ENCODE peak calls at places on chromosomes 7 and 10, in ten cellular contexts. F is nephron progenitor cell, T is tibial nerve, Y is Panc1, J is H9, A is PC-9, G is uterus, W is cardiac muscle cell, V is ascending aorta, M is neural progenitor cell. I is an unnamed sample.

GRCh38 chr7:153835104-153835503 is 217.1 kb upstream of the DPP6 start:
- DNase-seq in F (no peak), T (no peak), Y (no peak), J (no peak), A (no peak), G (no peak), W (no peak), V (no peak), M (no peak), I (no peak)

GRCh38 chr10:122475581-122475980 is 14.2 kb downstream of the HTRA1 start:
- DNase-seq in F (peak), T (no peak), Y (no peak), J (no peak), A (no peak), G (no peak), W (peak), V (no peak), M (peak), I (no peak)

GRCh38 chr10:86592413-86592812 is 61.9 kb upstream of the OPN4 start:
- DNase-seq in F (no peak), T (no peak), Y (no peak), J (peak), A (peak), G (no peak), W (peak), V (peak), M (peak), I (peak)

GRCh38 chr10:122495406-122496340 is 34.3 kb downstream of the HTRA1 start:
- DNase-seq in F (no peak), T (peak), Y (no peak), J (no peak), A (no peak), G (no peak), W (peak), V (peak), M (no peak), I (no peak)

GRCh38 chr7:77245015-77245755 is 45.6 kb upstream of the FGL2 start:
- DNase-seq in F (no peak), T (peak), Y (no peak), J (no peak), A (no peak), G (no peak), W (peak), V (no peak), M (no peak), I (no peak)

GRCh38 chr7:31000161-31000693 is 36.5 kb downstream of the GHRHR start:
- DNase-seq in F (no peak), T (no peak), Y (no peak), J (no peak), A (no peak), G (no peak), W (no peak), V (no peak), M (no peak), I (no peak)

GRCh38 chr7:156827587-156828203 is 65.3 kb downstream of the LMBR1 start:
- DNase-seq in F (no peak), T (no peak), Y (no peak), J (no peak), A (no peak), G (no peak), W (peak), V (no peak), M (peak), I (no peak)

GRCh38 chr10:94108200-94108599 is 114.5 kb downstream of the PLCE1 start:
- DNase-seq in F (no peak), T (no peak), Y (no peak), J (no peak), A (no peak), G (no peak), W (no peak), V (no peak), M (no peak), I (no peak)

GRCh38 chr7:130157700-130158099 is 47.5 kb downstream of the TMEM209 start:
- DNase-seq in F (no peak), T (no peak), Y (no peak), J (no peak), A (no peak), G (no peak), W (no peak), V (no peak), M (no peak), I (no peak)

GRCh38 chr7:107505997-107506682 is 36.3 kb downstream of the GPR22 start:
- DNase-seq in F (no peak), T (no peak), Y (no peak), J (no peak), A (peak), G (no peak), W (no peak), V (no peak), M (no peak), I (peak)

GRCh38 chr10:71241899-71242620 is 29.7 kb downstream of the UNC5B start:
- DNase-seq in F (no peak), T (no peak), Y (no peak), J (no peak), A (no peak), G (no peak), W (no peak), V (no peak), M (no peak), I (no peak)

GRCh38 chr10:102003541-102003940 is 52.4 kb downstream of the ARMH3 start:
- DNase-seq in F (no peak), T (no peak), Y (no peak), J (no peak), A (no peak), G (no peak), W (no peak), V (no peak), M (no peak), I (no peak)

GRCh38 chr10:44439436-44439835 is 54.5 kb upstream of the CXCL12 start:
- DNase-seq in F (no peak), T (no peak), Y (no peak), J (no peak), A (no peak), G (no peak), W (no peak), V (no peak), M (no peak), I (no peak)

GRCh38 chr7:6232534-6232933 is 39.9 kb downstream of the CYTH3 start:
- DNase-seq in F (no peak), T (no peak), Y (no peak), J (no peak), A (no peak), G (no peak), W (no peak), V (peak), M (no peak), I (peak)

GRCh38 chr7:158973440-158973839 is 117.1 kb downstream of the DYNC2I1 start:
- DNase-seq in F (peak), T (no peak), Y (no peak), J (peak), A (no peak), G (no peak), W (peak), V (no peak), M (peak), I (peak)

GRCh38 chr7:91357379-91357778 is 93.1 kb downstream of the FZD1 start:
- DNase-seq in F (no peak), T (no peak), Y (no peak), J (no peak), A (no peak), G (no peak), W (peak), V (no peak), M (no peak), I (no peak)

GRCh38 chr7:99002827-99003212 is 124.5 kb downstream of the TRRAP start:
- DNase-seq in F (no peak), T (no peak), Y (no peak), J (no peak), A (no peak), G (no peak), W (no peak), V (no peak), M (no peak), I (no peak)

GRCh38 chr10:132557696-132558515 is 20.3 kb downstream of the INPP5A start:
- DNase-seq in F (no peak), T (no peak), Y (no peak), J (no peak), A (no peak), G (no peak), W (no peak), V (no peak), M (no peak), I (no peak)

GRCh38 chr7:94540428-94540827 is 30.8 kb downstream of the CASD1 start:
- DNase-seq in F (no peak), T (no peak), Y (no peak), J (no peak), A (no peak), G (no peak), W (no peak), V (no peak), M (no peak), I (no peak)

GRCh38 chr7:90312745-90313144 is 8.4 kb downstream of the FAM237B start:
- DNase-seq in F (no peak), T (no peak), Y (no peak), J (no peak), A (no peak), G (no peak), W (no peak), V (no peak), M (peak), I (no peak)

GRCh38 chr7:108254259-108254658 is 124.1 kb upstream of the LAMB4 start:
- DNase-seq in F (no peak), T (no peak), Y (no peak), J (no peak), A (no peak), G (no peak), W (no peak), V (no peak), M (no peak), I (no peak)

GRCh38 chr7:1288390-1288995 is 55.8 kb downstream of the UNCX start:
- DNase-seq in F (no peak), T (no peak), Y (no peak), J (no peak), A (no peak), G (no peak), W (no peak), V (no peak), M (no peak), I (no peak)

GRCh38 chr10:14421941-14422340 is 91.2 kb upstream of the FRMD4A start:
- DNase-seq in F (no peak), T (no peak), Y (no peak), J (no peak), A (no peak), G (no peak), W (no peak), V (no peak), M (no peak), I (no peak)

GRCh38 chr10:15476337-15476736 is 105.2 kb upstream of the FAM171A1 start:
- DNase-seq in F (no peak), T (no peak), Y (no peak), J (no peak), A (no peak), G (no peak), W (no peak), V (no peak), M (no peak), I (no peak)

GRCh38 chr7:158863611-158864506 is 7.5 kb downstream of the DYNC2I1 start:
- DNase-seq in F (peak), T (peak), Y (no peak), J (no peak), A (peak), G (peak), W (peak), V (peak), M (peak), I (peak)

GRCh38 chr10:132693676-132694075 is 92.3 kb downstream of the NKX6-2 start:
- DNase-seq in F (no peak), T (no peak), Y (no peak), J (no peak), A (no peak), G (no peak), W (no peak), V (no peak), M (no peak), I (no peak)

GRCh38 chr7:66894463-66895080 is 26.5 kb upstream of the TMEM248 start:
- DNase-seq in F (peak), T (no peak), Y (no peak), J (peak), A (no peak), G (no peak), W (peak), V (no peak), M (peak), I (no peak)
- TF ChIP-seq CTCF in F (no peak), T (no peak), Y (peak), J (peak), A (no peak), G (no peak), W (no peak), V (no peak), M (peak), I (no peak)

GRCh38 chr10:124564881-124565280 is 103.3 kb downstream of the LHPP start:
- DNase-seq in F (no peak), T (no peak), Y (no peak), J (no peak), A (no peak), G (no peak), W (no peak), V (no peak), M (no peak), I (no peak)

GRCh38 chr10:124566222-124566888 is 104.7 kb downstream of the LHPP start:
- DNase-seq in F (no peak), T (no peak), Y (no peak), J (no peak), A (no peak), G (no peak), W (no peak), V (no peak), M (no peak), I (no peak)

GRCh38 chr10:124566981-124567835 is 105.6 kb downstream of the LHPP start:
- DNase-seq in F (no peak), T (no peak), Y (no peak), J (no peak), A (no peak), G (no peak), W (no peak), V (no peak), M (no peak), I (no peak)

GRCh38 chr10:124563320-124563719 is 101.7 kb downstream of the LHPP start:
- DNase-seq in F (no peak), T (no peak), Y (no peak), J (no peak), A (no peak), G (no peak), W (no peak), V (no peak), M (no peak), I (no peak)

DNA sequence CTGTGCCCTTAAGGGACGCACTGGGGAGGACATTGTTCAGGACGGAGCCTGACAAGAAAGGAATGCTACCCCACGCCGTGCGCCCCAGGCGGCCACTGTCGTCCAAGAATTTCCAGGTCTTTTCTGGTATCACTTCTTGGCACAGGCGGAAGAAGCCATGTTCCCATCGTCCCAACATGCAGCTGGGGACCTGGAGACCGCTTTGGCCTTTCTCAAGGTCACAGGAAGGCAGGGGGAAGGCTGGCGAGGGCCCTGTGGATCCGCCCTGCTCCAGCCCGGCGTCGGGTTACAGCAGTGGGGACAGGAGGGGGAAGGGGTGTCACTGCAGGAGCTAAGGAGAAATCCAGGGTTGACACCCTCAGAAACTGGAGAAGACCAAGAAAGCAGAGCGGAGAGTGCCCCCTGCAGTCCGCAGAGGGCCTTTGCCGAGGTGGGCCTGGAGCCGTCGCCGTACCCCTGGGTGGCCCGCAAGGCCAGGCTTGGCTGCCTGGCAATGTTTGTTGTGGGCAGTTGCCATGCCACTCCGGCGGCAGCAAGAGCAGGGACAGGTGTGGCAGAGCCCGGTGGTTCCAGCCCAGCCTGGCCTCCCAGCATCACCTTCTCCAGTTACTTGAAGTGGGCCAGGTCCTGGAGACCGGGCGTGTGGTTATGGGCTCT is 104.1 kb downstream of the LHPP start:
- DNase-seq in F (peak), T (no peak), Y (no peak), J (peak), A (peak), G (no peak), W (peak), V (no peak), M (peak), I (peak)
- TF ChIP-seq CTCF in F (peak), T (no peak), Y (no peak), J (peak), A (no peak), G (no peak), W (peak), V (peak), M (peak), I (peak)

GRCh38 chr10:116268976-116269375 is 4.0 kb downstream of the GFRA1 start:
- DNase-seq in F (no peak), T (no peak), Y (no peak), J (no peak), A (no peak), G (no peak), W (no peak), V (no peak), M (no peak), I (no peak)
- TF ChIP-seq CTCF in F (no peak), T (no peak), Y (peak), J (no peak), A (no peak), G (no peak), W (no peak), V (no peak), M (no peak), I (no peak)

DNA sequence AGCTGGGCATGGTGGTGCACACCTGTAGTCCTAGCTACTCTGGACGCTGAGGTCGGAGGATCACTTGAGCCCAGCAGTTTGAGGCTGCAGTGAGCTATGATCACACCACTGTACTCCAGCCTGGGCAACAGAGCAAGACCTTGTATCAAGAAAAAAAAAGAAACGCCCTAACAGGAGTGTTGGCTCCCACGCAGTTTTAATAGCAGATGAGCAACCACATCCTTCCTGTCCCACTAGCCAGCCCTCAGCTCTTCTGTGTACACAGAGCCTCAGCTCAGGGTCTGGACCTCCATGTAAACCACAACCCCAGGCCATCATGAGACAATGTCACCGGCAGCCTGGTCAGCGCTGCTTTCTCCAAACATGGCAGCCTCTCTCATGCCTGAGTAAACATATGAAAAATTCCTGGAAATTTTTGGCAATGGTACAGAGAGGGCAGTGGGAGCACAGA is 108.2 kb downstream of the PIP4K2A start:
- DNase-seq in F (no peak), T (peak), Y (no peak), J (no peak), A (no peak), G (no peak), W (no peak), V (peak), M (no peak), I (no peak)
- TF ChIP-seq CTCF in F (no peak), T (no peak), Y (no peak), J (no peak), A (no peak), G (no peak), W (no peak), V (no peak), M (no peak), I (no peak)

GRCh38 chr10:19168584-19168983 is 120.0 kb downstream of the MALRD1 start:
- DNase-seq in F (peak), T (no peak), Y (no peak), J (peak), A (no peak), G (no peak), W (peak), V (no peak), M (peak), I (no peak)
- TF ChIP-seq CTCF in F (peak), T (no peak), Y (peak), J (peak), A (no peak), G (no peak), W (no peak), V (no peak), M (peak), I (no peak)

DNA sequence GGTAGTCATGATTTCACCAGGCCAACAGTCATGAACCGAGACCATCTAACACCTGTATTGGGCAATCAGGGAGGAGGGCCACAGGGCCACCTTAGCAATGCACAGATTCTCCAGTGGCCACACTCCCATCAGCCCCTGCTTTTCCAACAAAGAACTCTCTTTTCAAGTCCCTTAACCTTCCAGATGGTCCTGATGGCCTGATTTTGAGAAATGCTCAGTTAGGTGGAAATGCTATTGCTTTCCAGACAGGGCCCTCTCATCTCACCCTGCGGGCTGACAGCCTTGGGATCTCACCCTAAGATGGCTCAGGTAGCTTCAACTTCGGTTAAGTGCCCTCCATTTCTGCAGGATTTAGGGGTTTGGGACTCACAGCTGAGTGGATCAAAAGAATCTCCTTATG is 131.9 kb upstream of the PRR15 start:
- DNase-seq in F (no peak), T (no peak), Y (no peak), J (no peak), A (no peak), G (no peak), W (no peak), V (no peak), M (no peak), I (no peak)
- TF ChIP-seq CTCF in F (no peak), T (no peak), Y (no peak), J (no peak), A (no peak), G (no peak), W (no peak), V (no peak), M (no peak), I (no peak)

GRCh38 chr10:25753776-25754175 is 180.3 kb upstream of the MYO3A start:
- DNase-seq in F (no peak), T (no peak), Y (no peak), J (no peak), A (no peak), G (no peak), W (no peak), V (no peak), M (no peak), I (no peak)

GRCh38 chr10:25758511-25758910 is 175.5 kb upstream of the MYO3A start:
- DNase-seq in F (no peak), T (no peak), Y (no peak), J (no peak), A (no peak), G (no peak), W (no peak), V (no peak), M (no peak), I (no peak)

GRCh38 chr10:25756784-25757183 is 177.2 kb upstream of the MYO3A start:
- DNase-seq in F (no peak), T (no peak), Y (no peak), J (no peak), A (no peak), G (no peak), W (no peak), V (no peak), M (no peak), I (no peak)

GRCh38 chr10:25761937-25762336 is 172.1 kb upstream of the MYO3A start:
- DNase-seq in F (no peak), T (no peak), Y (no peak), J (no peak), A (no peak), G (no peak), W (no peak), V (no peak), M (no peak), I (no peak)

GRCh38 chr10:25758041-25758457 is 176.0 kb upstream of the MYO3A start:
- DNase-seq in F (peak), T (no peak), Y (no peak), J (peak), A (peak), G (no peak), W (peak), V (no peak), M (peak), I (no peak)
- TF ChIP-seq CTCF in F (peak), T (peak), Y (peak), J (peak), A (peak), G (no peak), W (peak), V (peak), M (peak), I (peak)

DNA sequence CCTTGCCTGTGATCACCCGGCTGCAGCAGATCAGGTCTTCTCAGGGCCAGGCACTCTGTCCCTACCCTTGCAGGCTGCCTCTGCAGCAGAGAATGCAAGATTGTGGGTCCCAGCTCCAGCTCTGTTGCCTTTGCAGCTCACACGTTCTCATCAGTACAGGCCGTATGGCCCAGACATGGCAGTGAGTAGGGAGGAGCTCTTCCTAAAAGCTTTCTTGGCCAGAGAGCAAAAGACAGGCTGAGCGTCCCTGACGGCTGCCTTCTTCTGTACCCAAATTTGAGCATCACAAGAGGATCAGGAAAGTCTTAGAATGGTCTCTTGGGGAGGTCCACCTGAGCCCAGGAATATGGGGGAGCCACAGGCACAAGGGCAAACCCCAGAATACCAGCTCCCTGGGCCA is 266.4 kb upstream of the ZMIZ1 start:
- DNase-seq in F (no peak), T (no peak), Y (no peak), J (no peak), A (no peak), G (no peak), W (no peak), V (no peak), M (no peak), I (no peak)
- TF ChIP-seq CTCF in F (no peak), T (no peak), Y (no peak), J (no peak), A (no peak), G (no peak), W (no peak), V (no peak), M (no peak), I (no peak)

I was measured in stomach.